ENCODE peak calls at places on chromosome 1, in four cellular contexts. F, N, W and P are unnamed samples.

GRCh38 chr1:108053291-108054023 is 88.5 kb upstream of the VAV3 start:
- DNase-seq in N (no peak), F (no peak), W (no peak), P (no peak)

GRCh38 chr1:155241851-155242264 is 13.4 kb downstream of the ENTREP3 start:
- DNase-seq in N (no peak), F (peak; percentile 24), W (no peak), P (no peak)

GRCh38 chr1:232059726-232060360 is 433.3 kb downstream of the DISC1 start:
- DNase-seq in N (no peak), W (no peak), F (no peak), P (no peak)

GRCh38 chr1:18021242-18021641 is 86.4 kb upstream of the IGSF21 start:
- DNase-seq in N (no peak), W (no peak), F (no peak), P (no peak)

GRCh38 chr1:5886541-5887435 is 105.4 kb downstream of the NPHP4 start:
- DNase-seq in W (no peak), N (no peak), F (no peak), P (no peak)

GRCh38 chr1:246160905-246161304 is 346.2 kb downstream of the SMYD3 start:
- DNase-seq in F (no peak), W (no peak), N (no peak), P (no peak)

GRCh38 chr1:206469933-206470691 is at the start of gene IKBKE:
- DNase-seq in F (peak; percentile 74), N (peak; percentile 64), W (no peak), P (peak; percentile 57)

GRCh38 chr1:170316270-170316669 is 170.5 kb downstream of the NTMT2 start:
- DNase-seq in W (no peak), N (no peak), F (no peak), P (no peak)

GRCh38 chr1:57307382-57307781 is 116.5 kb downstream of the DAB1 start:
- DNase-seq in F (peak; percentile 62), W (peak; percentile 3), N (no peak), P (peak; percentile 26)

GRCh38 chr1:86913399-86913895 is 479 bp downstream of the SELENOF start:
- DNase-seq in N (peak; percentile 16), F (peak; percentile 55), W (peak; percentile 52), P (no peak)

GRCh38 chr1:244211559-244211944 is 160.5 kb downstream of the ZBTB18 start:
- DNase-seq in F (no peak), N (no peak), W (no peak), P (no peak)

GRCh38 chr1:16174261-16174871 is 18.5 kb upstream of the EPHA2 start:
- DNase-seq in N (no peak), W (no peak), F (no peak), P (no peak)

GRCh38 chr1:159211331-159212136 is 6.9 kb downstream of the ACKR1 start:
- DNase-seq in W (no peak), N (peak; percentile 11), F (peak; percentile 68), P (peak; percentile 56)

GRCh38 chr1:111882986-111883560 is 106.4 kb downstream of the KCND3 start:
- DNase-seq in W (no peak), F (no peak), N (no peak), P (no peak)

DNA sequence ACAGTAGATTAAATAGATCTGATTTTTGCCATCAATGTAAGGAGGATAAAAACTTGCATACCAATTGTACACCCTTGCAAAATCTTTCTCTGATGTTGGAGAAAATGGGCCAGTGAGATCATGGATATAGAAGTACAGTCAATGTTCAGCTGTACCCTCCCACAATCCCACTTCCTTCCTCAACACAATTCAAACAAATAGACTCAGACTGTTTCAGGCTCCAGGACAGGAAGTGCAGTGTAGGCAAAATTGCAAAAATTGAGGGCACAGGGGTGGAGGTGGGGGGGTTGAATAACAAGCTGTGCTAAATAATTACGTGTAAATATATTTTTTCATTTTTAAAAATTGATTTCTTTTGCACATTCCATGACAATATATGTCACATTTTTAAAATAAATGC is 3.9 kb upstream of the IFI44 start:
- DNase-seq in W (no peak), N (no peak), F (no peak), P (no peak)
- TF ChIP-seq TARDBP in W (no peak), N (no peak), F (no peak), P (no peak)

DNA sequence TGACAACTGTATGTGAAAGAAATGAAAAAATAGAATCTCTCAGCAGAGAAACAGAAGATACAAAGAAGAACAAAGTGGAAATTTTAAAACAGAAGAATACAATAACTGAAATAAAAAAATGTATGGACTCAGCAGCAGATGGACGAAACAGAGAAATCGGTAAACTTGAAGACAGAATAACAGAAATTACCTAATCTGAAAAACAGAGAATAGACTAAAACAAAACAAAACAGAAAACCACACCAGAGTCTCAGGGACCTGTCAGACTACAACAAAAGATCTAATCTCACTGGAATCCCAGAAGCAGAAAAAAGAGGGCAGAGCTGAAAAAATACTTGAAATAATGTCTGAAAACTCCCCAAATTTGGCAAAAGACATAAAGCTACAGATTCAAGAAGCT is 83.0 kb downstream of the ZSWIM5 start:
- DNase-seq in N (no peak), W (no peak), F (no peak), P (no peak)
- TF ChIP-seq TARDBP in N (no peak), W (no peak), F (no peak), P (no peak)

DNA sequence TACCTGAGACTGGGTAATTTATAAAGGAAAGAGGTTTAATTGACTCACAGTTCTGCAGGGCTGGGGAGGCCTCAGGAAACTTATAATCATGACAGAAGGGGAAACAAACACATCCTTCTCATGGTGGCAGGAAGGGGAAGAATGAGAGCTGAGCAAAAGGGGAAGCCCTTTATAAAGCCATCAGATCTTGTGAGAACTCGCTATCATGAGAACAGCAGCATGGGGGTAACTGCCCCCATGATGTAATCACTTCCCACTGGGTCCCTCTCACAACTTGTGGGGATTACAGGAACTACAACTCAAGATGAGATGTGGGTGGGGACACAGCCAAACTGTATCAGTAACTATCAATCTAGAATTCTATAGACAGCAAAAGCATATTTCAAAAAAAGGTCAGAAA is 64.7 kb upstream of the ACTRT2 start:
- DNase-seq in N (no peak), F (no peak), W (no peak), P (no peak)
- TF ChIP-seq TARDBP in N (no peak), F (no peak), W (no peak), P (no peak)

DNA sequence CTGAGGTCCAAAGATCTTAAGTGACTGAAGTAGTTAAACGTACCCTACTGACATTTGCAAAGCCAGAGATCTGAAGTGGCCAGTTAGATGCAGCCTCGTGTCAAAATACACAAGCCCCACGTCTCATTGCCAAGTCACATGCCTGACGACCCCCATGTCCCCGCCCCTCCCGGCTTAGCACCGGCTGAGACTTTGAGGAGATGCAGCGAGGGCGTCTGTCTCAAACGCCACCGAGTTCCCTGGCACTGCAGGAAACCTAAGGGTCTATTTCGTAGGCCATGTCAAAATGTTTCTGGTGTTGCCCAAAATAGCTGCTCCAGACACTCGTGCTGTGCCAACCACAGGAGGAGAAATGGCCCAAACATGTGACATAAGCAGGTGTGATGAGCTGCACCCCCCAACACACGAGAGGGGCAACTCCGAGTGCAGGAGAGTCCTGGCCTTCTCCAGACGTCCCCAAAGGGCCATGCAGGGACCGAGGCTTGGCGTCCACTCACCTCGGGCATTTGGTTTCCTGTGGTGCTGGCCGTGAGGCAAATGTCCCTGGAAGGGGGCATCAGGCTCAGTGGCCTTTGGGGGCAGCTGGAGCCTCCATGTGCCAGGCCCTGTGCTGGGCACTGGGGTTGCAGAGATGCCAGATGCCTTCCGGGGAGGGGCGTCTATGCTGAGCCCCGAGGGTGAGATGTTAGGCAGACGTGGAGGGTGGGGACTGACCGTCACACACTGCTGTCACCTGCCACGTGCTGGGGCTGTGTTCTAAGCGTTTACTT is 67.0 kb downstream of the MATN1 start:
- DNase-seq in F (no peak), N (no peak), W (no peak), P (no peak)
- TF ChIP-seq TARDBP in F (no peak), N (no peak), W (no peak), P (no peak)